ENCODE peak calls at places on chromosomes 3 and 15, in five cellular contexts. W is neural crest cell, O is HCT116, G is progenitor cell of endocrine pancreas, C is B cell. L is an unnamed sample.

GRCh38 chr3:190192087-190192486 is 71.4 kb upstream of the P3H2 start:
- DNase-seq in W (no peak), O (no peak), G (no peak), C (no peak), L (no peak)

GRCh38 chr3:26768068-26768651 is 145.6 kb downstream of the LRRC3B start:
- DNase-seq in W (no peak), O (no peak), G (no peak), C (no peak), L (no peak)

GRCh38 chr15:42154576-42155355 is 1.7 kb downstream of the PLA2G4F start:
- DNase-seq in W (no peak), O (no peak), G (no peak), C (no peak), L (no peak)

GRCh38 chr15:49686626-49687025 is 65.8 kb downstream of the DTWD1 start:
- DNase-seq in W (no peak), O (no peak), G (no peak), C (no peak), L (no peak)

GRCh38 chr3:125128861-125129501 is 73.2 kb upstream of the HEG1 start:
- DNase-seq in W (no peak), O (no peak), G (no peak), C (no peak), L (no peak)

GRCh38 chr3:158486200-158486599 is 84.8 kb upstream of the MLF1 start:
- DNase-seq in W (no peak), O (no peak), G (no peak), C (no peak), L (no peak)

GRCh38 chr3:123419156-123419849 is 29.6 kb downstream of the ADCY5 start:
- DNase-seq in W (no peak), O (no peak), G (no peak), C (no peak), L (no peak)

GRCh38 chr15:84878504-84878903 is 6.0 kb upstream of the SLC28A1 start:
- DNase-seq in W (peak; percentile 57), O (peak; percentile 56), G (no peak), C (peak; percentile 60), L (peak; percentile 31)

GRCh38 chr3:106628407-106628806 is 748.8 kb upstream of the CCDC54 start:
- DNase-seq in W (no peak), O (no peak), G (no peak), C (no peak), L (no peak)

GRCh38 chr3:135218304-135218703 is 423.2 kb downstream of the EPHB1 start:
- DNase-seq in W (no peak), O (no peak), G (no peak), C (no peak), L (no peak)

GRCh38 chr15:100030586-100031249 is 297.5 kb upstream of the LYSMD4 start:
- DNase-seq in W (no peak), O (no peak), G (no peak), C (no peak), L (no peak)

GRCh38 chr15:73125219-73125618 is 73.0 kb downstream of the NEO1 start:
- DNase-seq in W (no peak), O (no peak), G (no peak), C (no peak), L (no peak)

GRCh38 chr15:46713045-46713444 is 1004.3 kb upstream of the SEMA6D start:
- DNase-seq in W (no peak), O (no peak), G (no peak), C (no peak), L (no peak)

GRCh38 chr3:48504051-48504946 is at the start of gene SHISA5:
- DNase-seq in W (peak; percentile 38), O (no peak), G (peak; percentile 37), C (peak; percentile 78), L (no peak)

GRCh38 chr3:136277115-136277514 is 27.0 kb downstream of the PCCB start:
- DNase-seq in W (no peak), O (no peak), G (no peak), C (no peak), L (peak; percentile 23)

GRCh38 chr3:145088917-145089316 is 1072.1 kb downstream of the PLOD2 start:
- DNase-seq in W (no peak), O (no peak), G (no peak), C (no peak), L (no peak)

GRCh38 chr15:61115679-61116078 is 113.4 kb downstream of the RORA start:
- DNase-seq in W (no peak), O (no peak), G (no peak), C (no peak), L (no peak)

GRCh38 chr15:95912280-95912625 is 418.2 kb upstream of the NR2F2 start:
- DNase-seq in W (no peak), O (no peak), G (no peak), C (no peak), L (no peak)

GRCh38 chr3:58234516-58234931 is 3.1 kb upstream of the ABHD6 start:
- DNase-seq in W (no peak), O (no peak), G (no peak), C (no peak), L (no peak)

GRCh38 chr15:33226559-33227181 is 32.2 kb upstream of the FMN1 start:
- DNase-seq in W (no peak), O (peak; percentile 70), G (no peak), C (no peak), L (peak; percentile 81)

GRCh38 chr3:189148090-189148507 is 23.7 kb upstream of the TPRG1 start:
- DNase-seq in W (peak; percentile 64), O (peak; percentile 37), G (peak; percentile 53), C (peak; percentile 46), L (peak; percentile 55)

GRCh38 chr15:39279331-39279730 is 301.5 kb upstream of the THBS1 start:
- DNase-seq in W (no peak), O (no peak), G (no peak), C (no peak), L (no peak)

GRCh38 chr3:12681586-12682371 is 17.9 kb upstream of the RAF1 start:
- DNase-seq in W (no peak), O (no peak), G (no peak), C (no peak), L (no peak)

GRCh38 chr3:177468331-177468730 is 271.0 kb upstream of the TBL1XR1 start:
- DNase-seq in W (no peak), O (no peak), G (no peak), C (no peak), L (no peak)

GRCh38 chr3:52195297-52195597 is 2.7 kb upstream of the ALAS1 start:
- DNase-seq in W (no peak), O (no peak), G (no peak), C (no peak), L (no peak)

GRCh38 chr15:94297543-94297942 is 66.2 kb downstream of the MCTP2 start:
- DNase-seq in W (no peak), O (no peak), G (no peak), C (peak; percentile 29), L (no peak)

GRCh38 chr3:129549006-129549800 is 6.2 kb downstream of the H1-8 start:
- DNase-seq in W (no peak), O (no peak), G (no peak), C (no peak), L (no peak)

GRCh38 chr3:149587383-149587782 is 70.4 kb downstream of the WWTR1 start:
- DNase-seq in W (no peak), O (no peak), G (no peak), C (no peak), L (no peak)

GRCh38 chr15:89885611-89886010 is 8.2 kb downstream of the AP3S2 start:
- DNase-seq in W (no peak), O (no peak), G (no peak), C (no peak), L (no peak)

DNA sequence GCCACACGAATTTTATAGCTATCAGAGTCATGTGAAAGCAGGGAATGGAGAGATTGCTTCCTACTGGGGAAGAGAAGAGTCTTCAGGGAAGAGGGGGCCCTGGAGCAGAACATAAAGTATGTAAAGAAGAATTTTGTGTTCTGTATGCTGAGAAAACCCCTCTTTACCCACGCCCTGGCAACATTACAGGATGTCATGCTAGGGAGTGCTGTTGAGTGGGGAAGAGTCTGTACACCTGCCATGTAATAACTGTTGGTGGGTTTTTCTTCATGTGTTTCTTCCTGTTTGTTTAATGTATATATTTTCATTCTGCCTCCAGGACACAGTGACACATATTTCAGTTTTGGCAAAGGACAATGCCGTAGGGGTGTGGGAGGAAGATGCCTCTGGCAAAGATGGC is 122.9 kb upstream of the LPP start:
- DNase-seq in W (no peak), O (no peak), G (no peak), C (no peak), L (no peak)
- TF ChIP-seq CTCF in W (no peak), O (no peak), G (no peak), C (no peak), L (no peak)

GRCh38 chr15:51736069-51736468 is 1.4 kb downstream of the LYSMD2 start:
- DNase-seq in W (no peak), O (no peak), G (no peak), C (no peak), L (no peak)

GRCh38 chr15:51735611-51736010 is 1.8 kb downstream of the LYSMD2 start:
- DNase-seq in W (no peak), O (no peak), G (no peak), C (no peak), L (no peak)

GRCh38 chr15:51737538-51738305 is at the start of gene LYSMD2:
- DNase-seq in W (peak; percentile 47), O (no peak), G (peak; percentile 17), C (peak; percentile 85), L (no peak)

GRCh38 chr15:51736646-51737537 is 563 bp downstream of the LYSMD2 start:
- DNase-seq in W (peak; percentile 36), O (no peak), G (peak; percentile 26), C (peak; percentile 78), L (no peak)

DNA sequence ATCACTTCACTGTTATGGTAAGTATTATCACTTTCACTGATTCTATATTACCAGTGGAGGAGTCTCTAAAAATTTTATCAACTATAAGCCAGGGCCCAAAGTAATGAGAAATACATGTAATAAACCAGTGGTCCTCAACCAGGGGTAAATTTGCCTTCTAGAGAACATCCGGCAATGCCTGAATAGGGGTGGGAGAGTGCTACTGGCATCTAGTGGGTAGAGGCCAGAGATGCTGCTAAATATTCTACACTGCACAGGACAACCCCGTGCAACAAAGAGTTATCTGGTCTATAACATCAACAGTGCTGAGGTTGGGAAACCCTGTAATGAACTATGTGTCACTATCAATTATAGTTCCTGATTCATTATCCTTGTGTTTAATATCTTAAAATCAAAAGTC is 2.2 kb downstream of the LYSMD2 start:
- DNase-seq in W (no peak), O (no peak), G (no peak), C (no peak), L (no peak)
- TF ChIP-seq CTCF in W (no peak), O (no peak), G (no peak), C (no peak), L (peak; percentile 18)

GRCh38 chr15:81323944-81324881 is at the start of gene STARD5:
- DNase-seq in W (peak; percentile 95), O (peak; percentile 90), G (peak; percentile 97), C (peak; percentile 90), L (peak; percentile 97)
- TF ChIP-seq CTCF in W (no peak), O (no peak), G (no peak), C (no peak), L (no peak)

DNA sequence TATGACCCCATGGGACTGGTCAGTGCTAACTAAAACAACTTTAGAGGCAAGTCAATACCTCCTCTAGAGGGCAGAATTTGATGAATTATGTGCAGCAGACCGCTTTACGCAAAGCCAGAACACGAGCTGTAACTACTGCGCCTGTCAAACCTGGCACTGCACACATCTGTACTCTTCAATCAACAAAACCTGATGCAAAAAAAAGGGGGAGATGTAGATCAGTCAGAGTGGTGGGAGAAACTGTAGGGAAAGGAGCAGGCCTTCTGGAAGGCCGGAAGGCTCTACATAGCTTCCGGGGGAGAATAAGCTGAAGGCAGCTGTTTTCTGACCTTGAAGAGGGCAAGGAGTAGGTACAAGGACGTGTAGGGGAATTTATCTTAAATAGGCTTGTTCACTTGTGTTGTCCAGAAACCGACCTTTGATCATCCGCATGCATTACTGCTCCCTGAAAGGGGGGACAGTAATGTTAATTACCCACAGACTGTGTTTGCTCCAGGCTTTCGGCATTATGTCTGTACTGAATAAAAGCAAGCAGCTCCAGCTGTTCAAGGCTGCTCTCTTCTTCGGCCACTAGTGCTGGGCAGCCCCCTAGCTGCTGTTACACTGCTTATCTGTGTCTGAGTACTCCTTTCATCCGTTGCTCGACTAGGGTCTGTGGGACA is 41.0 kb downstream of the GPR160 start:
- DNase-seq in W (no peak), O (peak; percentile 2), G (no peak), C (no peak), L (no peak)
- TF ChIP-seq CTCF in W (no peak), O (peak; percentile 42), G (peak; percentile 14), C (no peak), L (no peak)

L was measured in LNCaP clone FGC.